ENCODE peak calls at places on chromosomes 2 and 18, in eight cellular contexts. A, N, D, W, E, S, C and Q are unnamed samples.

GRCh38 chr18:12317664-12318333 is 9.8 kb downstream of the TUBB6 start:
- DNase-seq in A (no peak), N (no peak), D (no peak), W (peak), E (peak), S (no peak), C (no peak), Q (no peak)

GRCh38 chr18:51266736-51267135 is 69.3 kb upstream of the MEX3C start:
- DNase-seq in A (no peak), N (no peak), D (no peak), W (peak), E (no peak), S (no peak), C (no peak), Q (no peak)

GRCh38 chr2:96103388-96103705 is 13.0 kb downstream of the ADRA2B start:
- DNase-seq in A (no peak), N (no peak), D (peak), W (no peak), E (no peak), S (no peak), C (no peak), Q (no peak)

GRCh38 chr2:3399403-3399802 is 19.9 kb downstream of the TRAPPC12 start:
- DNase-seq in A (no peak), N (no peak), D (no peak), W (no peak), E (no peak), S (no peak), C (no peak), Q (no peak)

GRCh38 chr18:58970943-58971799 is 106.5 kb downstream of the ZNF532 start:
- DNase-seq in A (no peak), N (no peak), D (no peak), W (no peak), E (no peak), S (no peak), C (no peak), Q (no peak)

GRCh38 chr2:225597911-225598310 is 198.4 kb downstream of the NYAP2 start:
- DNase-seq in A (no peak), N (no peak), D (no peak), W (no peak), E (peak), S (no peak), C (no peak), Q (no peak)

GRCh38 chr18:53382870-53383269 is 841.6 kb downstream of the MBD2 start:
- DNase-seq in A (no peak), N (no peak), D (no peak), W (no peak), E (no peak), S (no peak), C (no peak), Q (no peak)

GRCh38 chr2:239002960-239003932 is 155.4 kb downstream of the TWIST2 start:
- DNase-seq in A (no peak), N (no peak), D (no peak), W (peak), E (no peak), S (no peak), C (peak), Q (no peak)

GRCh38 chr18:13026583-13027270 is 35.6 kb downstream of the CEP192 start:
- DNase-seq in A (no peak), N (no peak), D (no peak), W (peak), E (peak), S (no peak), C (no peak), Q (no peak)

GRCh38 chr2:55093381-55093780 is 43.1 kb upstream of the RTN4 start:
- DNase-seq in A (no peak), N (no peak), D (no peak), W (peak), E (peak), S (no peak), C (no peak), Q (no peak)

GRCh38 chr18:39701839-39702238 is 2136.2 kb upstream of the CELF4 start:
- DNase-seq in A (no peak), N (no peak), D (no peak), W (peak), E (peak), S (no peak), C (no peak), Q (no peak)

GRCh38 chr2:53631313-53632125 is 136.1 kb upstream of the CHAC2 start:
- DNase-seq in A (no peak), N (no peak), D (no peak), W (no peak), E (no peak), S (no peak), C (no peak), Q (no peak)

GRCh38 chr2:38214209-38214717 is 138.3 kb upstream of the CYP1B1 start:
- DNase-seq in A (no peak), N (no peak), D (no peak), W (no peak), E (no peak), S (no peak), C (no peak), Q (no peak)

GRCh38 chr2:24839729-24840128 is 46.5 kb downstream of the CENPO start:
- DNase-seq in A (no peak), N (no peak), D (no peak), W (no peak), E (no peak), S (no peak), C (no peak), Q (no peak)

GRCh38 chr2:163348843-163349395 is 386.9 kb downstream of the FIGN start:
- DNase-seq in A (no peak), N (no peak), D (peak), W (peak), E (peak), S (no peak), C (peak), Q (no peak)

GRCh38 chr2:240353086-240353798 is 82.2 kb upstream of the GPC1 start:
- DNase-seq in A (no peak), N (no peak), D (no peak), W (no peak), E (no peak), S (no peak), C (no peak), Q (no peak)

GRCh38 chr2:207113403-207113802 is 52.3 kb downstream of the KLF7 start:
- DNase-seq in A (no peak), N (no peak), D (no peak), W (no peak), E (no peak), S (no peak), C (no peak), Q (no peak)

GRCh38 chr2:72041638-72042111 is 106.0 kb downstream of the CYP26B1 start:
- DNase-seq in A (peak), N (no peak), D (no peak), W (no peak), E (no peak), S (no peak), C (no peak), Q (no peak)

GRCh38 chr2:95149397-95149984 is 10.2 kb downstream of the ZNF514 start:
- DNase-seq in A (no peak), N (no peak), D (no peak), W (peak), E (no peak), S (no peak), C (no peak), Q (no peak)

GRCh38 chr18:73777356-73778051 is 370.1 kb downstream of the FBXO15 start:
- DNase-seq in A (no peak), N (peak), D (no peak), W (peak), E (no peak), S (no peak), C (no peak), Q (no peak)

GRCh38 chr2:45237128-45237527 is 227.9 kb upstream of the SIX2 start:
- DNase-seq in A (no peak), N (no peak), D (no peak), W (peak), E (peak), S (no peak), C (no peak), Q (no peak)

GRCh38 chr2:120344991-120345975 is 653 bp upstream of the INHBB start:
- DNase-seq in A (no peak), N (no peak), D (no peak), W (no peak), E (no peak), S (no peak), C (no peak), Q (no peak)

GRCh38 chr18:46071894-46072867 is at the start of gene PSTPIP2:
- DNase-seq in A (peak), N (no peak), D (peak), W (peak), E (peak), S (no peak), C (peak), Q (no peak)

GRCh38 chr18:58699551-58699950 is 28.3 kb downstream of the MALT1 start:
- DNase-seq in A (no peak), N (no peak), D (no peak), W (no peak), E (no peak), S (no peak), C (peak), Q (no peak)

GRCh38 chr2:61658841-61659780 is 121.0 kb upstream of the XPO1 start:
- DNase-seq in A (no peak), N (peak), D (peak), W (peak), E (peak), S (peak), C (no peak), Q (no peak)

GRCh38 chr2:153106802-153107477 is 371.6 kb downstream of the RPRM start:
- DNase-seq in A (no peak), N (no peak), D (no peak), W (no peak), E (no peak), S (no peak), C (no peak), Q (no peak)

DNA sequence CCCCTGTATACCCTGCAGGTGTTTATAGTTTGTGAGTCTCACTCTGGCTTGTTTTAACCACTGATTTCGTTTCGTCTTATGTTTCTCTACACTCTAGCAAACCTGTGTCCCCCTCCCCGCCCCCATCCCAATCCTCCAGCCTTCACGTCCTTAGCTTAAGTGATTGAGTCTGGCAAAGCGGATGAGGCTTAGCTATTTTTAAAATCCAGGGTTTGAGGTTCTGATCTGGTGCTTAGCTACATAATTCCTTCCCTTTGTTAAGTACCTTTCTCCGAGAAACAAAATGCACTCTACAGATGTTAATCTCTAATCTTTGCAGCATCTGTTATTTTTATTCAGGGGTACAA is 7.8 kb downstream of the AGAP1 start:
- DNase-seq in A (no peak), N (peak), D (no peak), W (no peak), E (no peak), S (no peak), C (no peak), Q (no peak)
- H3K4me3 ChIP-seq in A (no peak), N (no peak), D (no peak), W (peak), E (no peak), S (no peak), C (no peak), Q (peak)

GRCh38 chr2:218860950-218861381 is 1.4 kb downstream of the WNT6 start:
- DNase-seq in A (peak), N (peak), D (no peak), W (peak), E (no peak), S (peak), C (peak), Q (no peak)

GRCh38 chr2:218858671-218859555 is 692 bp upstream of the WNT6 start:
- DNase-seq in A (no peak), N (no peak), D (no peak), W (no peak), E (no peak), S (no peak), C (no peak), Q (no peak)

GRCh38 chr2:218859994-218860831 is 608 bp downstream of the WNT6 start:
- DNase-seq in A (no peak), N (no peak), D (no peak), W (no peak), E (no peak), S (no peak), C (no peak), Q (no peak)

GRCh38 chr2:218858138-218858445 is 1.5 kb upstream of the WNT6 start:
- DNase-seq in A (no peak), N (no peak), D (no peak), W (no peak), E (no peak), S (no peak), C (no peak), Q (no peak)

GRCh38 chr2:218859556-218859993 is at the start of gene WNT6:
- DNase-seq in A (no peak), N (no peak), D (peak), W (no peak), E (no peak), S (no peak), C (no peak), Q (no peak)
- H3K4me3 ChIP-seq in A (peak), N (no peak), D (no peak), W (no peak), E (no peak), S (peak), C (peak), Q (peak)

DNA sequence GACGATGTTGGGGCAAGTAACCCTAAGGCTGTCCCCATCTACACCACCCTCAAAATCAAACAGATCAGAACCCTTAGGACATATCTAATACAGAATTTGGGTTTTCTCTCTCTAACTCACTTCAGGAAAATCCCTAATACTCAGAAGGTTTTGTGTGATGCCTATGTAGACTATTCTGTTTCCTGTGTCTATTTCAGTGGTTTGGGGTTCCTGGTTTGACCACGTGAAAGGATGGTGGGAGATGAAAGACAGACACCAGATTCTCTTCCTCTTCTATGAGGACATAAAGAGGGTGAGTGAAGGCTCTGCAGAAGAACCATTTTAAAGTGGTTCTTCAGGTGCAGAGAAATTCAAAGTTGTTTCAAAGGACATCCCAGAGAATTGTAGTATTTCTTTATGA is 16.3 kb downstream of the SULT1C2 start:
- DNase-seq in A (no peak), N (peak), D (no peak), W (no peak), E (no peak), S (no peak), C (no peak), Q (no peak)
- H3K4me3 ChIP-seq in A (no peak), N (no peak), D (no peak), W (no peak), E (no peak), S (no peak), C (no peak), Q (no peak)

GRCh38 chr2:196586511-196586991 is 53.0 kb upstream of the CCDC150 start:
- DNase-seq in A (no peak), N (no peak), D (no peak), W (peak), E (peak), S (no peak), C (no peak), Q (no peak)
- H3K4me3 ChIP-seq in A (no peak), N (no peak), D (no peak), W (no peak), E (no peak), S (no peak), C (no peak), Q (peak)

GRCh38 chr2:128154225-128154624 is 63.2 kb downstream of the UGGT1 start:
- DNase-seq in A (no peak), N (no peak), D (no peak), W (no peak), E (no peak), S (no peak), C (no peak), Q (peak)

GRCh38 chr2:128156812-128157211 is 65.8 kb downstream of the UGGT1 start:
- DNase-seq in A (no peak), N (no peak), D (no peak), W (no peak), E (no peak), S (no peak), C (no peak), Q (no peak)

GRCh38 chr2:128153786-128154185 is 62.8 kb downstream of the UGGT1 start:
- DNase-seq in A (no peak), N (no peak), D (no peak), W (no peak), E (no peak), S (no peak), C (no peak), Q (no peak)

GRCh38 chr2:128157644-128158043 is 66.6 kb downstream of the UGGT1 start:
- DNase-seq in A (no peak), N (no peak), D (no peak), W (no peak), E (no peak), S (no peak), C (no peak), Q (no peak)

DNA sequence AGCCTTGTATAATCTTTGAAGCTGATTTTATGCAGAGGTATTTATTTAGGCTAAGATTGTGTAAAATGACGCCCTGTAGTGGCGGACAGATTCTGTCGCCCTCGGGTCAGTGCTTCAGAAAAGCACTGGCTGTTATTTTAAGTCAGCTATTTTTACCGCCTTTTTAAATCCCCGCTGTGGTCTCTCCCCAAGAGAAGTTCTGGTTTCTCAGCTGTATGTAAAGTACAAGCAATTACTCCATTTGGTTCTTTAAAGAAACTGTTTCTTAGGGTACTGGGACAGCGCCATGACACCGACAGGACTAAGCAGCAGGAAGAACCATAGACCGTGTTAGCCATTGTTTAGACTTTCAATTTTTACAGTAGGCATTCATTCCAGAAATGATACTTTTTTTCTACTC is 65.0 kb downstream of the UGGT1 start:
- DNase-seq in A (no peak), N (no peak), D (no peak), W (no peak), E (no peak), S (no peak), C (no peak), Q (no peak)
- H3K4me3 ChIP-seq in A (no peak), N (no peak), D (no peak), W (no peak), E (no peak), S (no peak), C (no peak), Q (no peak)

GRCh38 chr2:104854507-104855173 is 725 bp downstream of the POU3F3 start:
- DNase-seq in A (no peak), N (no peak), D (no peak), W (no peak), E (no peak), S (no peak), C (no peak), Q (no peak)
- H3K4me3 ChIP-seq in A (peak), N (peak), D (no peak), W (no peak), E (no peak), S (peak), C (no peak), Q (peak)